ENCODE peak calls at places on chromosomes 13 and 19, in seven cellular contexts. S is left ventricle myocardium inferior, B is cardiac muscle cell, R is H54, L is EL, T is coronary artery, G is Right ventricle myocardium superior. X is an unnamed sample.

GRCh38 chr13:99067160-99067985 is 89.5 kb upstream of the DOCK9 start:
- DNase-seq in S (no peak), G (no peak), T (no peak), L (peak), B (no peak), R (peak), X (no peak)

GRCh38 chr13:91302070-91302469 is 45.4 kb upstream of the MIR17HG start:
- DNase-seq in B (no peak), G (no peak), S (no peak), T (no peak), R (no peak), L (no peak), X (no peak)

GRCh38 chr13:27264181-27264580 is 6.4 kb upstream of the RASL11A start:
- DNase-seq in S (no peak), R (no peak), T (no peak), B (peak), G (no peak), L (no peak), X (no peak)

GRCh38 chr19:48779636-48780035 is 24.3 kb downstream of the FGF21 start:
- DNase-seq in G (no peak), T (no peak), L (no peak), R (no peak), B (no peak), S (no peak), X (no peak)

GRCh38 chr13:60139272-60139671 is 24.5 kb downstream of the DIAPH3 start:
- DNase-seq in L (peak), R (no peak), G (no peak), T (no peak), S (no peak), B (no peak), X (no peak)

GRCh38 chr13:100230813-100231575 is 142.1 kb downstream of the PCCA start:
- DNase-seq in G (no peak), L (no peak), S (no peak), B (peak), T (no peak), R (no peak), X (no peak)

GRCh38 chr19:16351133-16351809 is 26.6 kb downstream of the KLF2 start:
- DNase-seq in S (no peak), G (no peak), B (no peak), T (no peak), R (no peak), L (peak), X (no peak)

GRCh38 chr13:94090773-94091172 is 388.7 kb downstream of the DCT start:
- DNase-seq in T (no peak), B (no peak), R (no peak), L (no peak), S (no peak), G (no peak), X (no peak)

GRCh38 chr19:37691881-37692504 is 27.6 kb downstream of the ZNF607 start:
- DNase-seq in S (peak), B (peak), R (no peak), T (peak), L (peak), G (peak), X (peak)

GRCh38 chr19:51098366-51099069 is 9.7 kb downstream of the CTU1 start:
- DNase-seq in T (no peak), G (peak), L (no peak), B (peak), R (no peak), S (peak), X (no peak)

GRCh38 chr19:29378543-29379105 is 147.2 kb upstream of the VSTM2B start:
- DNase-seq in R (no peak), S (no peak), L (no peak), G (no peak), B (no peak), T (peak), X (no peak)

GRCh38 chr13:105202384-105202783 is 1333.1 kb downstream of the EFNB2 start:
- DNase-seq in R (no peak), B (peak), S (no peak), G (no peak), L (peak), T (no peak), X (no peak)

GRCh38 chr19:45173816-45174215 is 4.2 kb downstream of the TRAPPC6A start:
- DNase-seq in L (peak), B (no peak), G (peak), S (no peak), T (no peak), R (peak), X (no peak)

GRCh38 chr19:39788244-39788643 is 9.6 kb downstream of the LEUTX start:
- DNase-seq in B (no peak), T (no peak), L (no peak), S (no peak), R (no peak), G (no peak), X (no peak)

GRCh38 chr13:21673592-21674270 is 2.9 kb downstream of the FGF9 start:
- DNase-seq in T (no peak), B (peak), S (peak), L (peak), R (peak), G (peak), X (peak)

GRCh38 chr19:49489601-49490167 is 2.3 kb downstream of the RPL13A start:
- DNase-seq in T (no peak), G (no peak), B (no peak), L (no peak), R (no peak), S (no peak), X (no peak)

GRCh38 chr13:74487091-74487722 is 353.0 kb upstream of the KLF12 start:
- DNase-seq in R (no peak), L (no peak), S (no peak), G (no peak), T (no peak), B (no peak), X (no peak)

GRCh38 chr13:47463726-47464125 is 537.3 kb downstream of the SUCLA2 start:
- DNase-seq in G (no peak), L (peak), S (no peak), T (no peak), B (no peak), R (no peak), X (no peak)

GRCh38 chr19:12720851-12721655 is 2.7 kb downstream of the TNPO2 start:
- DNase-seq in L (peak), B (peak), T (no peak), G (peak), R (no peak), S (no peak), X (no peak)

GRCh38 chr19:31529121-31529520 is 179.9 kb upstream of the TSHZ3 start:
- DNase-seq in S (no peak), G (no peak), L (no peak), R (no peak), B (no peak), T (no peak), X (no peak)

GRCh38 chr13:37503287-37503686 is 95.3 kb downstream of the POSTN start:
- DNase-seq in S (no peak), T (no peak), B (no peak), R (no peak), L (no peak), G (no peak), X (no peak)

GRCh38 chr13:87954116-87954515 is 282.9 kb downstream of the SLITRK5 start:
- DNase-seq in R (no peak), L (peak), B (no peak), G (no peak), T (no peak), S (no peak), X (no peak)

GRCh38 chr19:16886305-16886880 is 2.4 kb upstream of the F2RL3 start:
- DNase-seq in G (peak), S (peak), T (no peak), B (no peak), R (no peak), L (peak), X (no peak)

GRCh38 chr13:40026174-40026585 is 370.7 kb downstream of the COG6 start:
- DNase-seq in S (no peak), G (no peak), R (no peak), L (no peak), B (no peak), T (no peak), X (no peak)

GRCh38 chr13:43936630-43937029 is 56.9 kb downstream of the LACC1 start:
- DNase-seq in S (no peak), R (no peak), G (no peak), L (no peak), B (no peak), T (no peak), X (no peak)

X was measured in endothelial cell.